ENCODE peak calls at places on chromosomes 13 and 19, in ten cellular contexts. G, Y, M, L, V, J, N, O, C and S are unnamed samples.

GRCh38 chr13:23558675-23559536 is 11.3 kb upstream of the TNFRSF19 start:
- DNase-seq in M (no peak), O (no peak), L (peak; percentile 34), J (no peak), Y (peak; percentile 57), V (peak; percentile 84), N (no peak), C (peak; percentile 92), G (no peak), S (peak; percentile 88)

GRCh38 chr13:21616880-21617279 is 12.9 kb upstream of the MICU2 start:
- DNase-seq in G (no peak), Y (no peak), N (no peak), C (no peak), V (no peak), J (no peak), L (no peak), M (peak; percentile 30), O (no peak), S (no peak)

GRCh38 chr13:72555601-72556000 is 171.8 kb downstream of the MZT1 start:
- DNase-seq in C (no peak), M (no peak), G (no peak), N (no peak), L (no peak), O (no peak), J (no peak), Y (no peak), V (no peak), S (no peak)

GRCh38 chr13:93758575-93758974 is 532.0 kb downstream of the GPC6 start:
- DNase-seq in G (no peak), N (no peak), M (no peak), Y (no peak), O (no peak), J (no peak), V (no peak), C (peak; percentile 57), L (no peak), S (no peak)

GRCh38 chr19:6740589-6741348 is 1.3 kb downstream of the TRIP10 start:
- DNase-seq in N (peak; percentile 15), C (peak; percentile 19), Y (peak; percentile 70), G (peak; percentile 88), V (peak; percentile 81), J (no peak), O (peak; percentile 86), L (peak; percentile 62), M (peak; percentile 62), S (peak; percentile 87)

GRCh38 chr13:82458169-82458568 is 1424.1 kb downstream of the SLITRK1 start:
- DNase-seq in O (no peak), L (no peak), C (no peak), Y (no peak), N (no peak), J (no peak), V (no peak), G (no peak), M (no peak), S (no peak)

GRCh38 chr19:42496551-42497133 is 31.6 kb downstream of the CEACAM1 start:
- DNase-seq in J (no peak), Y (no peak), M (no peak), G (no peak), N (no peak), L (no peak), V (no peak), O (no peak), C (no peak), S (no peak)

GRCh38 chr19:6038634-6039405 is 60.9 kb upstream of the RANBP3 start:
- DNase-seq in L (no peak), G (no peak), C (peak; percentile 66), N (no peak), O (peak; percentile 11), Y (no peak), V (no peak), M (no peak), J (no peak), S (no peak)

GRCh38 chr13:32045963-32046785 is 14.6 kb downstream of the FRY start:
- DNase-seq in Y (no peak), O (no peak), J (no peak), N (no peak), G (no peak), M (no peak), V (no peak), L (peak; percentile 25), C (peak; percentile 56), S (no peak)

GRCh38 chr19:45638930-45639729 is at the start of gene EML2:
- DNase-seq in J (peak; percentile 64), C (no peak), V (peak; percentile 57), N (peak; percentile 58), M (peak; percentile 80), L (peak; percentile 89), G (no peak), Y (peak; percentile 56), O (no peak), S (peak; percentile 92)

GRCh38 chr19:51417107-51417806 is at the start of gene SIGLEC10:
- DNase-seq in C (no peak), V (peak; percentile 56), J (no peak), L (no peak), M (peak; percentile 47), Y (peak; percentile 44), G (no peak), N (no peak), O (no peak), S (no peak)

GRCh38 chr19:33159149-33159548 is 27.2 kb downstream of the WDR88 start:
- DNase-seq in G (no peak), M (no peak), L (no peak), J (no peak), O (no peak), V (no peak), N (no peak), C (no peak), Y (no peak), S (no peak)

GRCh38 chr13:33125821-33126570 is 109.8 kb downstream of the KL start:
- DNase-seq in L (peak; percentile 97), O (peak; percentile 87), C (peak; percentile 97), Y (peak; percentile 61), M (no peak), N (no peak), J (no peak), V (peak; percentile 82), G (no peak), S (peak; percentile 93)

DNA sequence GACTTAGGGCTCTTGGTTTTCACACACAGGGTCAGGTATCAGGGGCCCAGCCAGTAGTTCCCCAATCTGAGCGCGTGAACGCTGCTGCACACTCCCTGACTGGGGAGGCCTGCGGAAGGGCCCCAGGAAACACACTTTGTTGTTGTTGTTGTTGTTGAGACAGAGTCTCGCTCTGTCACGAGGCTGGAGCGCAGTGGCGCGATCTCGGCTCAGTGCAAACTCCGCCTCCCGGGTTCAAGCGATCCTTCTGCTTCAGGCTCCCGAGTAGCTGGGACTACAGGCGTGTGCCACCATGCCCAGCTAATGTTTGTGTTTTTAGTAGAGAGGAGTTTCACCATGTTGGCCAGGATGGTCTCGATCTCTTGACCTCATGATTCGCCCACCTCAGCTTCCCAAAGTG is 190.4 kb upstream of the GPR12 start:
- DNase-seq in Y (no peak), N (no peak), C (no peak), J (no peak), G (no peak), V (no peak), M (peak; percentile 41), O (no peak), L (no peak), S (no peak)
- H3K27ac ChIP-seq in Y (no peak overlapping the region), N (no peak overlapping the region), C (no peak overlapping the region), J (no peak overlapping the region), G (no peak overlapping the region), V (no peak overlapping the region), M (peak overlapping the region; percentile 88), O (no peak overlapping the region), L (no peak overlapping the region), S (no peak overlapping the region)

GRCh38 chr19:49364083-49364687 is 508 bp downstream of the DKKL1 start:
- DNase-seq in Y (no peak), O (no peak), V (no peak), G (no peak), J (no peak), C (no peak), L (no peak), N (no peak), M (no peak), S (no peak)
- H3K27ac ChIP-seq in Y (peak overlapping the region; percentile 96), O (no peak overlapping the region), V (peak overlapping the region; percentile 72), G (no peak overlapping the region), J (no peak overlapping the region), C (peak overlapping the region; percentile 7), L (peak overlapping the region; percentile 41), N (no peak overlapping the region), M (peak overlapping the region; percentile 77), S (no peak overlapping the region)

DNA sequence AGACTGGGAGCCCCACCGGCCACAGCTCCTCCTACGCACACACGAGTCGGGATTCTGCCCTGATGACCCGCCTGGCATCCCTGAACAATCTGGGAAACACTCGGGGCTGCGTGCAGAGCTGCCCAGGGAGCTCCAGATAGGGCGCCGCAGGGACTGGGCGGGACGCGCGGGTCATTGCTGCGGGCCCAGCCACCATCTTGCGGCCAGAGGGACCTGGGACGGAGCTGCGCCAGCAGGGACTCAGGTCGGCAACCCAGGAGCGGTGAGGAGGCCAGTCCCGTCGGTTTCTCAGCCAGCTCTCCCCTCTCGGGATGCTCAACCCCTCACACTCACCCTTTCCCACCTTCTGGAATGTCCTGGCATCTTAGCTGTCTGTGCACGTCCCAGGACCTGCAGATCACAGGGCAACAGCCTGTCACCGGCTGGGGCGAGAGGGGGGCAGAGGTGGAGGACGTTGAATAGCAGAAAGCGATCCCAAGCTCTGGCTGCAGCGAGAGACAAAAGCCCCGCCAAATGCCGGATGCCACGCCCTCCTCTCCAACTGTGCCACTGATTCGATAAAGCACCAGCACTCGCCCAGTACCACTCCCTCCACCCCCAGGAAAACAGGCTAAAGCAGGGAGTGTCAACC is 20.4 kb upstream of the ZNF91 start:
- DNase-seq in J (no peak), C (no peak), N (no peak), L (peak; percentile 97), O (no peak), V (peak; percentile 41), Y (peak; percentile 46), G (peak; percentile 87), M (peak; percentile 86), S (peak; percentile 68)
- H3K27ac ChIP-seq in J (no peak overlapping the region), C (no peak overlapping the region), N (no peak overlapping the region), L (peak overlapping the region; percentile 17), O (no peak overlapping the region), V (no peak overlapping the region), Y (no peak overlapping the region), G (peak overlapping the region; percentile 63), M (peak overlapping the region; percentile 81), S (no peak overlapping the region)

GRCh38 chr13:48579167-48579918 is 46.5 kb upstream of the RCBTB2 start:
- DNase-seq in O (no peak), V (no peak), M (peak; percentile 18), C (no peak), Y (no peak), G (no peak), J (no peak), N (no peak), L (peak; percentile 32), S (no peak)
- H3K27ac ChIP-seq in O (peak overlapping the region; percentile 59), V (no peak overlapping the region), M (peak overlapping the region; percentile 20), C (no peak overlapping the region), Y (peak overlapping the region; percentile 52), G (no peak overlapping the region), J (no peak overlapping the region), N (no peak overlapping the region), L (peak overlapping the region; percentile 52), S (no peak overlapping the region)